ENCODE peak calls at places on chromosome 13, in eight cellular contexts. W is left cardiac atrium; L is ascending aorta; D is Right ventricle myocardium superior; E is skeletal muscle cell; Q is EL; V is A172; Y is stimulated activated CD4-positive, alpha-beta T cell treated with anti-CD3 and anti-CD28 coated beads, Interleukin-4, amount 100 ng/mL, for 24 hours. K is an unnamed sample.

GRCh38 chr13:85995788-85996418 is 196.7 kb upstream of the SLITRK6 start:
- DNase-seq in V (no peak), D (no peak), Q (no peak), L (no peak), E (no peak), W (no peak), Y (no peak), K (no peak)

GRCh38 chr13:46150134-46150693 is 31.8 kb downstream of the LCP1 start:
- DNase-seq in D (no peak), Y (no peak), L (no peak), W (no peak), V (no peak), Q (no peak), E (no peak), K (no peak)

GRCh38 chr13:26446751-26447150 is 110.7 kb upstream of the WASF3 start:
- DNase-seq in D (no peak), Q (peak; percentile 41), V (no peak), Y (no peak), W (no peak), L (no peak), E (no peak), K (no peak)

GRCh38 chr13:21759911-21760310 is 89.0 kb downstream of the FGF9 start:
- DNase-seq in Q (no peak), W (no peak), L (no peak), D (no peak), V (no peak), Y (no peak), E (no peak), K (no peak)

GRCh38 chr13:30338331-30338851 is 31.0 kb upstream of the KATNAL1 start:
- DNase-seq in V (peak; percentile 56), D (no peak), Q (peak; percentile 89), Y (no peak), L (no peak), W (no peak), E (no peak), K (peak; percentile 7)

GRCh38 chr13:113183450-113184129 is 24.9 kb downstream of the PCID2 start:
- DNase-seq in D (no peak), L (no peak), E (no peak), W (no peak), Y (no peak), V (no peak), Q (no peak), K (no peak)

GRCh38 chr13:36323951-36324566 is 22.1 kb downstream of the SPART start:
- DNase-seq in D (no peak), W (no peak), V (peak; percentile 7), Q (peak; percentile 77), E (no peak), Y (no peak), L (no peak), K (no peak)

GRCh38 chr13:28013482-28013881 is 25.0 kb upstream of the URAD start:
- DNase-seq in V (no peak), Y (no peak), Q (no peak), L (no peak), E (no peak), W (no peak), D (no peak), K (no peak)

GRCh38 chr13:38967446-38967845 is 23.2 kb downstream of the STOML3 start:
- DNase-seq in W (no peak), L (no peak), Q (no peak), V (no peak), D (no peak), Y (no peak), E (no peak), K (no peak)

GRCh38 chr13:41621716-41622508 is 164.6 kb downstream of the RGCC start:
- DNase-seq in Q (no peak), W (no peak), E (no peak), V (no peak), Y (no peak), D (no peak), L (no peak), K (no peak)

GRCh38 chr13:30319703-30320102 is 12.4 kb upstream of the KATNAL1 start:
- DNase-seq in Y (no peak), Q (no peak), W (no peak), V (no peak), E (no peak), L (no peak), D (peak; percentile 51), K (no peak)

GRCh38 chr13:67574320-67575233 is 344.4 kb upstream of the PCDH9 start:
- DNase-seq in L (no peak), Q (no peak), D (no peak), V (peak; percentile 93), E (peak; percentile 85), Y (no peak), W (no peak), K (no peak)

GRCh38 chr13:40692946-40693345 is 26.5 kb upstream of the FOXO1 start:
- DNase-seq in W (no peak), Q (peak; percentile 53), V (peak; percentile 36), Y (no peak), D (no peak), E (no peak), L (no peak), K (no peak)

GRCh38 chr13:63075126-63075525 is 1659.5 kb upstream of the PCDH20 start:
- DNase-seq in Q (no peak), D (no peak), L (no peak), Y (no peak), E (no peak), W (no peak), V (no peak), K (no peak)

K was measured in Daoy.